ENCODE peak calls at places on chromosomes 3 and 15, in seven cellular contexts. One of them, this sample, is unnamed.

GRCh38 chr3:83011471-83011870 is 1250.0 kb upstream of the GBE1 start:
- DNase-seq in glutamatergic neuron: no peak
- DNase-seq in endothelial cell: no peak
- DNase-seq in GM06990: no peak
- DNase-seq in HCT116: no peak
- DNase-seq in BJ: no peak
- DNase-seq in heart left ventricle: no peak
- DNase-seq in this sample: peak; percentile 70

GRCh38 chr15:25931846-25932245 is 68.7 kb upstream of the ATP10A start:
- DNase-seq in heart left ventricle: no peak
- DNase-seq in glutamatergic neuron: no peak
- DNase-seq in endothelial cell: no peak
- DNase-seq in GM06990: no peak
- DNase-seq in HCT116: no peak
- DNase-seq in BJ: no peak
- DNase-seq in this sample: no peak

GRCh38 chr3:142275856-142276255 is 50.5 kb upstream of the GK5 start:
- DNase-seq in endothelial cell: no peak
- DNase-seq in heart left ventricle: no peak
- DNase-seq in GM06990: no peak
- DNase-seq in BJ: peak; percentile 85
- DNase-seq in glutamatergic neuron: no peak
- DNase-seq in HCT116: no peak
- DNase-seq in this sample: peak; percentile 72

GRCh38 chr3:77919244-77919643 is 879.3 kb downstream of the ROBO2 start:
- DNase-seq in GM06990: no peak
- DNase-seq in heart left ventricle: no peak
- DNase-seq in BJ: no peak
- DNase-seq in endothelial cell: no peak
- DNase-seq in glutamatergic neuron: no peak
- DNase-seq in HCT116: no peak
- DNase-seq in this sample: no peak

GRCh38 chr15:89972085-89972484 is 29.0 kb upstream of the ZNF710 start:
- DNase-seq in heart left ventricle: no peak
- DNase-seq in BJ: no peak
- DNase-seq in GM06990: no peak
- DNase-seq in glutamatergic neuron: no peak
- DNase-seq in HCT116: no peak
- DNase-seq in endothelial cell: no peak
- DNase-seq in this sample: no peak

GRCh38 chr3:185225523-185225922 is 28.3 kb downstream of the EHHADH start:
- DNase-seq in heart left ventricle: no peak
- DNase-seq in BJ: peak; percentile 32
- DNase-seq in HCT116: no peak
- DNase-seq in GM06990: no peak
- DNase-seq in glutamatergic neuron: no peak
- DNase-seq in endothelial cell: no peak
- DNase-seq in this sample: peak; percentile 63

GRCh38 chr15:73935547-73935946 is 9.3 kb downstream of the LOXL1 start:
- DNase-seq in HCT116: no peak
- DNase-seq in glutamatergic neuron: no peak
- DNase-seq in BJ: no peak
- DNase-seq in heart left ventricle: no peak
- DNase-seq in GM06990: no peak
- DNase-seq in endothelial cell: no peak
- DNase-seq in this sample: peak; percentile 47

GRCh38 chr3:45966371-45966780 is 23.1 kb downstream of the CXCR6 start:
- DNase-seq in GM06990: no peak
- DNase-seq in BJ: no peak
- DNase-seq in endothelial cell: no peak
- DNase-seq in glutamatergic neuron: no peak
- DNase-seq in HCT116: no peak
- DNase-seq in heart left ventricle: no peak
- DNase-seq in this sample: no peak

GRCh38 chr3:9615003-9615628 is 34.2 kb upstream of the MTMR14 start:
- DNase-seq in HCT116: no peak
- DNase-seq in BJ: no peak
- DNase-seq in GM06990: no peak
- DNase-seq in heart left ventricle: no peak
- DNase-seq in glutamatergic neuron: no peak
- DNase-seq in endothelial cell: no peak
- DNase-seq in this sample: peak; percentile 2

GRCh38 chr3:32859604-32860237 is 41.9 kb downstream of the TRIM71 start:
- DNase-seq in glutamatergic neuron: no peak
- DNase-seq in HCT116: no peak
- DNase-seq in endothelial cell: no peak
- DNase-seq in heart left ventricle: no peak
- DNase-seq in BJ: no peak
- DNase-seq in GM06990: no peak
- DNase-seq in this sample: no peak

GRCh38 chr3:47857151-47857550 is 54.2 kb downstream of the DHX30 start:
- DNase-seq in HCT116: no peak
- DNase-seq in glutamatergic neuron: no peak
- DNase-seq in GM06990: no peak
- DNase-seq in heart left ventricle: no peak
- DNase-seq in BJ: no peak
- DNase-seq in endothelial cell: no peak
- DNase-seq in this sample: no peak

GRCh38 chr3:69058180-69058946 is 6.2 kb upstream of the TMF1 start:
- DNase-seq in BJ: no peak
- DNase-seq in glutamatergic neuron: no peak
- DNase-seq in endothelial cell: no peak
- DNase-seq in heart left ventricle: no peak
- DNase-seq in HCT116: no peak
- DNase-seq in GM06990: no peak
- DNase-seq in this sample: no peak

GRCh38 chr3:82001276-82001953 is 240.0 kb upstream of the GBE1 start:
- DNase-seq in heart left ventricle: no peak
- DNase-seq in HCT116: no peak
- DNase-seq in BJ: no peak
- DNase-seq in endothelial cell: no peak
- DNase-seq in GM06990: no peak
- DNase-seq in glutamatergic neuron: no peak
- DNase-seq in this sample: no peak

GRCh38 chr3:40097507-40098117 is 211.9 kb upstream of the EIF1B start:
- DNase-seq in BJ: no peak
- DNase-seq in GM06990: no peak
- DNase-seq in heart left ventricle: no peak
- DNase-seq in glutamatergic neuron: no peak
- DNase-seq in HCT116: no peak
- DNase-seq in endothelial cell: no peak
- DNase-seq in this sample: no peak

GRCh38 chr3:178421069-178421468 is 115.2 kb upstream of the KCNMB2 start:
- DNase-seq in endothelial cell: no peak
- DNase-seq in glutamatergic neuron: no peak
- DNase-seq in HCT116: no peak
- DNase-seq in heart left ventricle: no peak
- DNase-seq in GM06990: no peak
- DNase-seq in BJ: no peak
- DNase-seq in this sample: no peak

GRCh38 chr15:39108021-39108420 is 472.9 kb upstream of the THBS1 start:
- DNase-seq in BJ: no peak
- DNase-seq in HCT116: no peak
- DNase-seq in glutamatergic neuron: no peak
- DNase-seq in GM06990: no peak
- DNase-seq in heart left ventricle: no peak
- DNase-seq in endothelial cell: no peak
- DNase-seq in this sample: peak; percentile 45

GRCh38 chr15:25737218-25737643 is 125.9 kb downstream of the ATP10A start:
- DNase-seq in glutamatergic neuron: no peak
- DNase-seq in GM06990: no peak
- DNase-seq in BJ: no peak
- DNase-seq in heart left ventricle: no peak
- DNase-seq in HCT116: no peak
- DNase-seq in endothelial cell: no peak
- DNase-seq in this sample: no peak

GRCh38 chr15:65100427-65100826 is 14.6 kb downstream of the UBAP1L start:
- DNase-seq in BJ: no peak
- DNase-seq in glutamatergic neuron: no peak
- DNase-seq in HCT116: no peak
- DNase-seq in GM06990: no peak
- DNase-seq in endothelial cell: no peak
- DNase-seq in heart left ventricle: no peak
- DNase-seq in this sample: no peak

GRCh38 chr15:66850078-66850991 is 148.3 kb downstream of the SMAD6 start:
- DNase-seq in HCT116: no peak
- DNase-seq in endothelial cell: no peak
- DNase-seq in BJ: no peak
- DNase-seq in glutamatergic neuron: no peak
- DNase-seq in heart left ventricle: peak; percentile 51
- DNase-seq in GM06990: no peak
- DNase-seq in this sample: no peak

GRCh38 chr15:44370830-44371229 is 56.6 kb upstream of the CTDSPL2 start:
- DNase-seq in BJ: no peak
- DNase-seq in glutamatergic neuron: no peak
- DNase-seq in heart left ventricle: no peak
- DNase-seq in HCT116: no peak
- DNase-seq in GM06990: no peak
- DNase-seq in endothelial cell: no peak
- DNase-seq in this sample: no peak

GRCh38 chr3:127208483-127209100 is 15.7 kb downstream of the PRR23E start:
- DNase-seq in endothelial cell: no peak
- DNase-seq in GM06990: no peak
- DNase-seq in HCT116: no peak
- DNase-seq in BJ: no peak
- DNase-seq in glutamatergic neuron: no peak
- DNase-seq in heart left ventricle: no peak
- DNase-seq in this sample: no peak

GRCh38 chr15:89334510-89335288 is at the start of gene POLG:
- DNase-seq in glutamatergic neuron: peak; percentile 99
- DNase-seq in endothelial cell: peak; percentile 99
- DNase-seq in BJ: peak; percentile 92
- DNase-seq in heart left ventricle: peak; percentile 99
- DNase-seq in GM06990: peak; percentile 100
- DNase-seq in HCT116: peak; percentile 98
- DNase-seq in this sample: peak; percentile 93

GRCh38 chr3:174495928-174496327 is 363.2 kb upstream of the NAALADL2 start:
- DNase-seq in HCT116: no peak
- DNase-seq in glutamatergic neuron: no peak
- DNase-seq in endothelial cell: no peak
- DNase-seq in heart left ventricle: no peak
- DNase-seq in GM06990: no peak
- DNase-seq in BJ: no peak
- DNase-seq in this sample: no peak

GRCh38 chr3:152232679-152233078 is 36.0 kb upstream of the MBNL1 start:
- DNase-seq in heart left ventricle: no peak
- DNase-seq in HCT116: no peak
- DNase-seq in GM06990: no peak
- DNase-seq in BJ: no peak
- DNase-seq in endothelial cell: no peak
- DNase-seq in glutamatergic neuron: no peak
- DNase-seq in this sample: peak; percentile 84

GRCh38 chr15:85751731-85752421 is 42.8 kb downstream of the KLHL25 start:
- DNase-seq in endothelial cell: no peak
- DNase-seq in heart left ventricle: no peak
- DNase-seq in BJ: no peak
- DNase-seq in glutamatergic neuron: no peak
- DNase-seq in GM06990: no peak
- DNase-seq in HCT116: no peak
- DNase-seq in this sample: no peak

GRCh38 chr3:31562525-31562924 is 29.8 kb downstream of the STT3B start:
- DNase-seq in glutamatergic neuron: no peak
- DNase-seq in endothelial cell: peak; percentile 16
- DNase-seq in GM06990: no peak
- DNase-seq in heart left ventricle: no peak
- DNase-seq in BJ: no peak
- DNase-seq in HCT116: no peak
- DNase-seq in this sample: no peak
- TF ChIP-seq CTCF in glutamatergic neuron: no peak
- TF ChIP-seq CTCF in endothelial cell: peak; percentile 20
- TF ChIP-seq CTCF in GM06990: no peak
- TF ChIP-seq CTCF in heart left ventricle: no peak
- TF ChIP-seq CTCF in BJ: no peak
- TF ChIP-seq CTCF in HCT116: no peak
- TF ChIP-seq CTCF in this sample: no peak

GRCh38 chr15:100124361-100124760 is 217.4 kb downstream of the ADAMTS17 start:
- DNase-seq in HCT116: no peak
- DNase-seq in GM06990: no peak
- DNase-seq in endothelial cell: no peak
- DNase-seq in BJ: no peak
- DNase-seq in glutamatergic neuron: no peak
- DNase-seq in heart left ventricle: no peak
- DNase-seq in this sample: no peak

GRCh38 chr15:100129677-100130076 is 212.1 kb downstream of the ADAMTS17 start:
- DNase-seq in endothelial cell: no peak
- DNase-seq in glutamatergic neuron: no peak
- DNase-seq in heart left ventricle: no peak
- DNase-seq in GM06990: no peak
- DNase-seq in BJ: no peak
- DNase-seq in HCT116: peak; percentile 15
- DNase-seq in this sample: no peak

GRCh38 chr15:100124936-100125626 is 216.7 kb downstream of the ADAMTS17 start:
- DNase-seq in HCT116: no peak
- DNase-seq in heart left ventricle: no peak
- DNase-seq in BJ: no peak
- DNase-seq in glutamatergic neuron: peak; percentile 32
- DNase-seq in GM06990: no peak
- DNase-seq in endothelial cell: no peak
- DNase-seq in this sample: no peak

GRCh38 chr15:100123611-100124010 is 218.2 kb downstream of the ADAMTS17 start:
- DNase-seq in GM06990: no peak
- DNase-seq in glutamatergic neuron: no peak
- DNase-seq in BJ: no peak
- DNase-seq in heart left ventricle: no peak
- DNase-seq in endothelial cell: no peak
- DNase-seq in HCT116: no peak
- DNase-seq in this sample: peak; percentile 7

GRCh38 chr15:100125627-100126231 is 216.0 kb downstream of the ADAMTS17 start:
- DNase-seq in glutamatergic neuron: no peak
- DNase-seq in heart left ventricle: peak; percentile 63
- DNase-seq in endothelial cell: no peak
- DNase-seq in HCT116: no peak
- DNase-seq in BJ: no peak
- DNase-seq in GM06990: no peak
- DNase-seq in this sample: no peak
- TF ChIP-seq CTCF in glutamatergic neuron: no peak
- TF ChIP-seq CTCF in heart left ventricle: no peak
- TF ChIP-seq CTCF in endothelial cell: no peak
- TF ChIP-seq CTCF in HCT116: no peak
- TF ChIP-seq CTCF in BJ: no peak
- TF ChIP-seq CTCF in GM06990: no peak
- TF ChIP-seq CTCF in this sample: no peak

DNA sequence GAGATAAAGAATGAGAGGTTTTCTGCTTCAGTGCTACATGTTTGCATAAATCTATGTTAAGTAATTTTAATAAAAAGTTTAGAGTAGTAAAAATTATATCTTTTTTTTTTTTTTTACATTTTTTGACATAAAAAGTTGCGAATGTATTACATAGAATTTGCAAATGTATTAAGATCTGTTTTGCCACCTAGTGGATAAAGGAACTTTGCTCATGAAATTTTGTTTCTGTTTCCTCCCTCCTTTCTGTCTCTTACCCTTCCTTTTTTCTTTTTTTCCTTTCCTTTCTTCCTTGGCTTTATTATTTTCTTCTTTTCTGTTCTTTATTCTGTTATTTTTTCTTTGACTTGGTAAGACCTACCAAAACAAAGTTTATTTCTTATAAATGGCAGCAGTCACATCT is 58.5 kb upstream of the UTS2B start:
- DNase-seq in HCT116: no peak
- DNase-seq in heart left ventricle: no peak
- DNase-seq in BJ: no peak
- DNase-seq in endothelial cell: no peak
- DNase-seq in glutamatergic neuron: no peak
- DNase-seq in GM06990: no peak
- DNase-seq in this sample: no peak
- TF ChIP-seq CTCF in HCT116: peak; percentile 26
- TF ChIP-seq CTCF in heart left ventricle: no peak
- TF ChIP-seq CTCF in BJ: peak; percentile 15
- TF ChIP-seq CTCF in endothelial cell: peak; percentile 41
- TF ChIP-seq CTCF in glutamatergic neuron: no peak
- TF ChIP-seq CTCF in GM06990: peak; percentile 15
- TF ChIP-seq CTCF in this sample: no peak

GRCh38 chr3:158313344-158313927 is 203.5 kb downstream of the RSRC1 start:
- DNase-seq in GM06990: no peak
- DNase-seq in glutamatergic neuron: no peak
- DNase-seq in HCT116: peak; percentile 39
- DNase-seq in endothelial cell: no peak
- DNase-seq in BJ: no peak
- DNase-seq in heart left ventricle: no peak
- DNase-seq in this sample: peak; percentile 52
- TF ChIP-seq CTCF in GM06990: peak; percentile 60
- TF ChIP-seq CTCF in glutamatergic neuron: peak; percentile 64
- TF ChIP-seq CTCF in HCT116: peak; percentile 56
- TF ChIP-seq CTCF in endothelial cell: peak; percentile 47
- TF ChIP-seq CTCF in BJ: peak; percentile 26
- TF ChIP-seq CTCF in heart left ventricle: no peak
- TF ChIP-seq CTCF in this sample: peak; percentile 32